ENCODE peak calls at places on chromosomes 6 and 20, in five cellular contexts. F is BJ, K is left ventricle myocardium inferior, N is fibroblast of mammary gland, E is mucosa of descending colon. P is an unnamed sample.

GRCh38 chr20:1189827-1190226 is 5.0 kb upstream of the TMEM74B start:
- DNase-seq in E (no peak), F (no peak), N (no peak), K (no peak), P (no peak)

GRCh38 chr6:92757926-92758325 is 661.4 kb downstream of the EPHA7 start:
- DNase-seq in K (no peak), E (no peak), F (no peak), N (no peak), P (no peak)

GRCh38 chr20:35180266-35180665 is 8.4 kb downstream of the PROCR start:
- DNase-seq in E (no peak), N (no peak), F (no peak), K (no peak), P (no peak)

GRCh38 chr6:167956983-167957492 is 40.4 kb upstream of the KIF25 start:
- DNase-seq in K (no peak), F (no peak), N (peak), E (no peak), P (no peak)

GRCh38 chr6:1952726-1953360 is 292.6 kb downstream of the GMDS start:
- DNase-seq in F (peak), K (no peak), E (no peak), N (peak), P (no peak)

GRCh38 chr6:7697432-7697819 is 28.5 kb upstream of the BMP6 start:
- DNase-seq in E (no peak), N (no peak), K (no peak), F (no peak), P (no peak)

GRCh38 chr6:36874443-36875249 is at the start of gene PPIL1:
- DNase-seq in N (peak), E (peak), F (no peak), K (peak), P (peak)

GRCh38 chr20:49853640-49854039 is 41.0 kb downstream of the SLC9A8 start:
- DNase-seq in K (no peak), E (no peak), N (peak), F (no peak), P (no peak)

GRCh38 chr6:127737009-127737486 is 160.1 kb downstream of the C6orf58 start:
- DNase-seq in N (peak), F (peak), E (peak), K (no peak), P (peak)

GRCh38 chr20:45354423-45355208 is 6.4 kb upstream of the SDC4 start:
- DNase-seq in N (no peak), E (no peak), K (no peak), F (no peak), P (no peak)

GRCh38 chr6:110101885-110102284 is 77.6 kb downstream of the WASF1 start:
- DNase-seq in N (no peak), E (no peak), K (no peak), F (no peak), P (peak)

GRCh38 chr20:9501473-9501872 is 12.9 kb upstream of the LAMP5 start:
- DNase-seq in N (no peak), F (no peak), K (no peak), E (no peak), P (no peak)

GRCh38 chr6:37354526-37355384 is 972 bp downstream of the RNF8 start:
- DNase-seq in N (peak), E (peak), F (no peak), K (peak), P (peak)

GRCh38 chr20:47544852-47545251 is 43.2 kb downstream of the NCOA3 start:
- DNase-seq in F (no peak), N (peak), K (no peak), E (no peak), P (no peak)

GRCh38 chr6:14468656-14469321 is 351.2 kb downstream of the CD83 start:
- DNase-seq in F (no peak), K (no peak), E (no peak), N (peak), P (no peak)

GRCh38 chr6:41548098-41548840 is 2.1 kb downstream of the FOXP4 start:
- DNase-seq in E (no peak), N (no peak), K (no peak), F (no peak), P (peak)

GRCh38 chr6:128068110-128068460 is 167.2 kb upstream of the THEMIS start:
- DNase-seq in F (no peak), E (no peak), N (no peak), K (no peak), P (no peak)

GRCh38 chr6:142810952-142811514 is 133.9 kb downstream of the HIVEP2 start:
- DNase-seq in N (no peak), E (no peak), K (no peak), F (peak), P (no peak)

GRCh38 chr6:110761371-110761770 is 53.9 kb downstream of the CDK19 start:
- DNase-seq in E (no peak), F (no peak), K (no peak), N (no peak), P (no peak)

GRCh38 chr20:22449115-22449973 is 135.0 kb downstream of the FOXA2 start:
- DNase-seq in F (no peak), K (no peak), E (peak), N (no peak), P (no peak)

GRCh38 chr6:150112233-150112632 is 30.6 kb upstream of the PPP1R14C start:
- DNase-seq in K (no peak), E (no peak), F (no peak), N (no peak), P (no peak)

GRCh38 chr20:54115172-54115854 is 44.9 kb upstream of the BCAS1 start:
- DNase-seq in N (peak), E (peak), K (no peak), F (no peak), P (no peak)

GRCh38 chr20:21512634-21513180 is 1.2 kb downstream of the NKX2-2 start:
- DNase-seq in F (no peak), E (no peak), K (no peak), N (no peak), P (peak)

GRCh38 chr6:84466521-84466920 is 239.1 kb upstream of the CEP162 start:
- DNase-seq in F (peak), E (no peak), K (no peak), N (peak), P (no peak)

GRCh38 chr20:37336369-37337207 is 9.4 kb upstream of the SRC start:
- DNase-seq in F (no peak), E (peak), K (peak), N (peak), P (peak)

GRCh38 chr20:19501476-19502115 is 256.5 kb upstream of the RIN2 start:
- DNase-seq in E (no peak), K (no peak), N (no peak), F (no peak), P (no peak)

GRCh38 chr6:150142657-150143501 is at the start of gene PPP1R14C:
- DNase-seq in F (no peak), E (peak), K (peak), N (no peak), P (peak)

GRCh38 chr6:158669145-158670035 is 19.5 kb downstream of the SYTL3 start:
- DNase-seq in N (peak), E (no peak), K (no peak), F (no peak), P (no peak)

GRCh38 chr6:12557760-12558159 is 158.8 kb upstream of the PHACTR1 start:
- DNase-seq in F (no peak), N (no peak), E (no peak), K (no peak), P (no peak)

GRCh38 chr6:21201673-21202430 is 391.7 kb upstream of the SOX4 start:
- DNase-seq in N (no peak), F (no peak), E (peak), K (no peak), P (no peak)

GRCh38 chr6:21208114-21208795 is 385.3 kb upstream of the SOX4 start:
- DNase-seq in K (no peak), E (no peak), F (no peak), N (no peak), P (no peak)

GRCh38 chr6:21208796-21209186 is 384.8 kb upstream of the SOX4 start:
- DNase-seq in N (no peak), E (no peak), F (no peak), K (no peak), P (no peak)

GRCh38 chr6:21201181-21201580 is 392.4 kb upstream of the SOX4 start:
- DNase-seq in K (no peak), N (no peak), F (no peak), E (no peak), P (no peak)

DNA sequence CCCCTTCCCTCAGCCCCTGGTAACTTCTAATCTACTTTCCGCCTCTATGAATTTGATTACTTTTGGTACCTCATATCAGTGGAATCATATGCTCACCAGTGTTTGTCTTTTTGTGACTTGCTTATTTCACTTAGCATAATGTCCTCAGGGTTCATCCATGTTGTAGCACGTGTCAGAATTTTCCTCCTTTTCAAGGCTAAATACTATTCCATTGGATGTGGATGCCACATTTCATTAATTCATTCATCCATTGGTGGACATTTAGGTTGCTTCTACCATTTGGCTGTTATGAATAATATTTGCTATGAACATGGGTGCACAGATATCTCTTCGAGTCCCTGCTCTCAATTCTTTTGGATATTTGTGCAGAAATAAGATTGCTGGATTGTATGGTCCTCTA is 388.6 kb upstream of the SOX4 start:
- DNase-seq in F (no peak), N (no peak), E (no peak), K (no peak), P (no peak)
- TF ChIP-seq CTCF in F (no peak), N (no peak), E (no peak), K (no peak), P (no peak)

GRCh38 chr20:63413323-63413722 is 52.2 kb upstream of the CHRNA4 start:
- DNase-seq in N (no peak), K (no peak), E (no peak), F (no peak), P (no peak)

GRCh38 chr20:63413963-63414684 is 53.0 kb upstream of the CHRNA4 start:
- DNase-seq in K (no peak), E (no peak), N (no peak), F (no peak), P (no peak)

GRCh38 chr20:63416109-63416430 is 54.9 kb upstream of the CHRNA4 start:
- DNase-seq in N (no peak), F (no peak), E (no peak), K (no peak), P (no peak)

GRCh38 chr20:63415418-63416108 is 54.4 kb upstream of the CHRNA4 start:
- DNase-seq in N (no peak), K (no peak), E (no peak), F (no peak), P (no peak)

DNA sequence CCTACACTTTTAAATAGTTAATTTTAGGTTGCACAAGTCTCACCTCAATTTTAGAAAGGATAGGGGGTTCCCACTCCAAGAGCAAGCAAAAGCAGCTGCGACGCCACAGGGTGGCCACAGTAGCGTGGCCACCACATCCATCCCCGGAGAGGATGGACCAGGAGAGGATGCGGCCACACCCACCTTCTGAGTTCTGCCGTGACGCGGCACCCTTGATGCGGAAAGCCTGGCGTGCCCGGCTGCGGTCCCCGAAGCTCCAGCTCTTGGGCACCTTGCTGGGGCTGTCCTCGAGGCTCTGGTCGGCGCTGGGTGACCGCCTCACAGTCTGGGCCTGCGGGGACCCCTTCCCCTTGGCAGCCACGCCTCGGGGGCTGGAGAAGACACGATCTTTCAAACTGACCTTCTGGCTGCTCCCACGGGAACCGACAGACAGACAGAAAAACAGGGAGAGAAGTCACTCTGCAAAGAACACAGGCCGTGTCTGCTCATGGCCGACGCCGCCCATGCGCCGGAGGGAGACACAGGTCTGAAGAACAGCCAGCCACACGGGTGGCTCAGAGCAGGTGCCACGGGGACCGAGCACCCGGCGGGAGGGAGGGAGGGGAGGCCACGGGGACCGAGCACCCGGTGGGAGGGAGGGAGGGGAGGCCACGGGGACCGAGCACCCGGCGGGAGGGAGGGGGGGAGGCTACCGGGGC is 53.7 kb upstream of the CHRNA4 start:
- DNase-seq in E (no peak), N (no peak), F (no peak), K (no peak), P (no peak)
- TF ChIP-seq CTCF in E (no peak), N (no peak), F (no peak), K (no peak), P (no peak)

GRCh38 chr6:134065706-134066105 is 13.3 kb upstream of the SLC2A12 start:
- DNase-seq in F (no peak), N (peak), E (peak), K (no peak), P (peak)
- TF ChIP-seq CTCF in F (peak), N (peak), E (no peak), K (peak), P (peak)

GRCh38 chr6:71698698-71699097 is 187.7 kb upstream of the RIMS1 start:
- DNase-seq in K (no peak), F (no peak), N (no peak), E (no peak), P (no peak)
- TF ChIP-seq CTCF in K (no peak), F (no peak), N (no peak), E (no peak), P (no peak)